ENCODE peak calls at places on chromosomes 6 and 20, in four cellular contexts. S is astrocyte of the cerebellum, U is MV-4-11, N is NCI-H2081. J is an unnamed sample.

GRCh38 chr6:33207569-33208088 is 671 bp upstream of the RING1 start:
- DNase-seq in N (no peak), S (no peak), U (no peak), J (peak)

GRCh38 chr20:49344975-49345374 is 67.1 kb upstream of the ZNFX1 start:
- DNase-seq in S (peak), N (no peak), U (no peak), J (peak)

GRCh38 chr20:22582386-22582959 is 1.9 kb downstream of the FOXA2 start:
- DNase-seq in S (no peak), N (no peak), U (no peak), J (no peak)

GRCh38 chr6:144012534-144012933 is 4.5 kb upstream of the PLAGL1 start:
- DNase-seq in U (no peak), N (no peak), S (no peak), J (peak)

GRCh38 chr6:28544211-28544610 is 18.5 kb downstream of the GPX5 start:
- DNase-seq in S (no peak), N (no peak), U (no peak), J (no peak)

GRCh38 chr20:50267041-50267865 is 76.6 kb downstream of the CEBPB start:
- DNase-seq in N (no peak), S (no peak), U (peak), J (no peak)

GRCh38 chr6:129593233-129593564 is 116.8 kb downstream of the ARHGAP18 start:
- DNase-seq in U (no peak), S (no peak), N (no peak), J (peak)

GRCh38 chr6:128572286-128572685 is 51.9 kb upstream of the PTPRK start:
- DNase-seq in N (no peak), S (no peak), U (no peak), J (no peak)

GRCh38 chr6:165915022-165915770 is 252.2 kb upstream of the PDE10A start:
- DNase-seq in U (no peak), N (no peak), S (no peak), J (no peak)

GRCh38 chr6:154861825-154862224 is 128.6 kb downstream of the SCAF8 start:
- DNase-seq in S (no peak), N (peak), U (no peak), J (no peak)

GRCh38 chr6:21438237-21438985 is 155.1 kb upstream of the SOX4 start:
- DNase-seq in U (peak), S (no peak), N (no peak), J (peak)

GRCh38 chr20:52242237-52243230 is 51.0 kb upstream of the ZFP64 start:
- DNase-seq in U (peak), N (no peak), S (no peak), J (peak)

GRCh38 chr6:3607171-3607570 is 144.3 kb downstream of the PXDC1 start:
- DNase-seq in S (no peak), U (no peak), N (no peak), J (no peak)

GRCh38 chr20:42191140-42191860 is 573.1 kb upstream of the CHD6 start:
- DNase-seq in U (no peak), S (no peak), N (no peak), J (no peak)

GRCh38 chr6:150651808-150652473 is 52.3 kb downstream of the PLEKHG1 start:
- DNase-seq in S (no peak), N (no peak), U (no peak), J (peak)

GRCh38 chr6:42434237-42434636 is 17.5 kb downstream of the TRERF1 start:
- DNase-seq in U (peak), N (no peak), S (no peak), J (no peak)

GRCh38 chr20:51469578-51470520 is 72.7 kb downstream of the NFATC2 start:
- DNase-seq in S (no peak), U (no peak), N (peak), J (no peak)

GRCh38 chr6:134669531-134669930 is 280.4 kb downstream of the ALDH8A1 start:
- DNase-seq in U (no peak), S (no peak), N (no peak), J (no peak)

GRCh38 chr6:35044771-35045275 is 96.3 kb downstream of the TCP11 start:
- DNase-seq in N (peak), U (peak), S (no peak), J (no peak)

GRCh38 chr6:34237722-34238506 is 1.2 kb downstream of the HMGA1 start:
- DNase-seq in N (peak), U (peak), S (no peak), J (peak)

GRCh38 chr20:9353180-9353915 is 161.0 kb upstream of the LAMP5 start:
- DNase-seq in N (no peak), S (no peak), U (no peak), J (no peak)

GRCh38 chr6:27426045-27426620 is 37.6 kb downstream of the ZNF391 start:
- DNase-seq in N (no peak), S (no peak), U (no peak), J (no peak)

GRCh38 chr6:36716476-36717093 is 19.0 kb downstream of the RAB44 start:
- DNase-seq in N (no peak), U (no peak), S (no peak), J (no peak)

GRCh38 chr20:32585519-32586127 is 490 bp upstream of the NOL4L start:
- DNase-seq in U (no peak), S (no peak), N (no peak), J (no peak)

GRCh38 chr6:72861935-72862432 is 240.1 kb downstream of the KCNQ5 start:
- DNase-seq in U (peak), S (no peak), N (no peak), J (peak)

GRCh38 chr20:25285091-25285647 is 37.3 kb downstream of the PYGB start:
- DNase-seq in U (peak), N (no peak), S (no peak), J (no peak)

GRCh38 chr6:116557863-116558262 is 4.3 kb downstream of the CALHM4 start:
- DNase-seq in N (no peak), U (no peak), S (peak), J (peak)

GRCh38 chr20:25452333-25452732 is 44.9 kb downstream of the GINS1 start:
- DNase-seq in S (no peak), N (no peak), U (no peak), J (no peak)

GRCh38 chr6:127695108-127695507 is 118.1 kb downstream of the C6orf58 start:
- DNase-seq in N (no peak), S (no peak), U (no peak), J (no peak)

GRCh38 chr6:166567107-166567506 is 19.4 kb downstream of the RAMACL start:
- DNase-seq in S (peak), N (no peak), U (no peak), J (peak)

GRCh38 chr6:158032354-158032733 is 50.7 kb downstream of the SYNJ2 start:
- DNase-seq in U (no peak), S (no peak), N (no peak), J (no peak)

GRCh38 chr6:92790381-92790780 is 629.0 kb downstream of the EPHA7 start:
- DNase-seq in U (no peak), S (no peak), N (no peak), J (no peak)

GRCh38 chr6:35017461-35018183 is 123.5 kb downstream of the TCP11 start:
- DNase-seq in S (no peak), N (no peak), U (no peak), J (no peak)

GRCh38 chr6:137717074-137718073 is 149.7 kb upstream of the TNFAIP3 start:
- DNase-seq in U (no peak), N (peak), S (no peak), J (no peak)

GRCh38 chr6:141026504-141026903 is 1106.2 kb upstream of the GJE1 start:
- DNase-seq in U (no peak), N (no peak), S (no peak), J (no peak)

GRCh38 chr6:15061908-15062307 is 184.0 kb upstream of the JARID2 start:
- DNase-seq in N (no peak), S (no peak), U (no peak), J (no peak)

GRCh38 chr6:53702316-53702715 is 36.8 kb upstream of the KLHL31 start:
- DNase-seq in S (no peak), N (no peak), U (peak), J (no peak)

GRCh38 chr20:48686238-48687096 is 141.3 kb downstream of the PREX1 start:
- DNase-seq in N (no peak), S (no peak), U (no peak), J (peak)

J was measured in iris pigment epithelial cell.